ENCODE peak calls at places on chromosomes 5 and 9, in five cellular contexts. S is AML-193, B is NCI-H748 treated with DMSO at 0.1 percent for 48 hours, N is AG08395, R is kidney epithelial cell. Y is an unnamed sample.

GRCh38 chr9:17837931-17838330 is 259.1 kb downstream of the SH3GL2 start:
- DNase-seq in B (no peak), S (no peak), N (no peak), R (no peak), Y (no peak)

GRCh38 chr5:145246961-145247744 is 588.0 kb downstream of the PRELID2 start:
- DNase-seq in S (no peak), N (no peak), R (no peak), B (no peak), Y (no peak)

GRCh38 chr9:129487658-129488483 is 133.0 kb downstream of the C9orf50 start:
- DNase-seq in N (no peak), B (no peak), S (no peak), R (no peak), Y (no peak)

GRCh38 chr5:156411-157072 is 34.8 kb upstream of the LRRC14B start:
- DNase-seq in R (no peak), S (no peak), B (no peak), N (no peak), Y (no peak)

GRCh38 chr9:26975728-26976707 is 19.8 kb downstream of the IFT74 start:
- DNase-seq in B (no peak), N (peak), R (no peak), S (peak), Y (no peak)

GRCh38 chr5:140302786-140303639 is at the start of gene PFDN1:
- DNase-seq in S (peak), N (peak), B (peak), R (peak), Y (peak)

GRCh38 chr5:1479066-1479465 is 33.8 kb upstream of the SLC6A3 start:
- DNase-seq in N (no peak), S (no peak), B (no peak), R (no peak), Y (no peak)

GRCh38 chr5:54469655-54470054 is 14.2 kb downstream of the HSPB3 start:
- DNase-seq in R (no peak), S (no peak), B (no peak), N (no peak), Y (no peak)

GRCh38 chr9:14383296-14383695 is 69.4 kb upstream of the NFIB start:
- DNase-seq in B (no peak), S (no peak), N (peak), R (no peak), Y (no peak)

GRCh38 chr9:78565481-78565880 is 268.6 kb downstream of the PSAT1 start:
- DNase-seq in S (no peak), B (no peak), R (no peak), N (peak), Y (no peak)

GRCh38 chr9:87695523-87695922 is 30.4 kb upstream of the CTSL start:
- DNase-seq in N (no peak), S (no peak), R (no peak), B (no peak), Y (no peak)

GRCh38 chr5:1745190-1745805 is 54.3 kb downstream of the MRPL36 start:
- DNase-seq in S (no peak), N (no peak), B (no peak), R (no peak), Y (no peak)

GRCh38 chr9:24986331-24986730 is 440.6 kb upstream of the IZUMO3 start:
- DNase-seq in R (no peak), S (no peak), N (no peak), B (no peak), Y (no peak)

GRCh38 chr5:76380346-76381074 is 22.6 kb upstream of the IQGAP2 start:
- DNase-seq in S (no peak), R (no peak), B (no peak), N (no peak), Y (no peak)

GRCh38 chr5:114018178-114018577 is 343.7 kb upstream of the KCNN2 start:
- DNase-seq in S (no peak), B (no peak), R (no peak), N (no peak), Y (no peak)

GRCh38 chr5:107772418-107773310 is 101.9 kb upstream of the EFNA5 start:
- DNase-seq in N (no peak), B (peak), R (no peak), S (no peak), Y (no peak)

GRCh38 chr5:55691265-55692105 is 20.6 kb downstream of the SLC38A9 start:
- DNase-seq in N (peak), R (no peak), B (peak), S (peak), Y (no peak)

GRCh38 chr5:177312649-177313181 is 1.0 kb upstream of the MXD3 start:
- DNase-seq in R (no peak), N (no peak), S (peak), B (no peak), Y (no peak)

GRCh38 chr5:148179234-148179824 is 11.0 kb downstream of the SPINK14 start:
- DNase-seq in S (peak), R (peak), N (peak), B (peak), Y (no peak)